ENCODE peak calls at places on chromosomes 16 and 17, in ten cellular contexts. One of them, this sample, is unnamed.

GRCh38 chr16:57373117-57373947 is 1.0 kb downstream of the CX3CL1 start:
- DNase-seq in activated CD4-positive, alpha-beta T cell treated with anti-CD3 and anti-CD28 coated beads for 24 hours: no peak
- DNase-seq in AG04449: no peak
- DNase-seq in NCI-H345: no peak
- DNase-seq in stimulated activated CD8-positive, alpha-beta memory T cell treated with anti-CD3 and anti-CD28 coated beads, Interleukin-15, amount 100 ng/mL, for 48 hours: no peak
- DNase-seq in left cardiac atrium: no peak
- DNase-seq in thoracic aorta: no peak
- DNase-seq in WTC11: no peak
- DNase-seq in progenitor cell of endocrine pancreas: no peak
- DNase-seq in activated T-helper 1 cell treated with anti-CD3 and anti-CD28 coated beads, Interleukin-12 subunit alpha, Interleukin-12 subunit beta, Interleukin-2, Interleukin-4 antibody, amounts not matched to agents 30 ng/mL and 10 ng/mL and 1 ng/mL, durations not matched to agents 14 hours and 24 hours and 36 hours: no peak
- DNase-seq in this sample: peak

GRCh38 chr17:52201764-52202571 is 43.5 kb upstream of the CA10 start:
- DNase-seq in activated CD4-positive, alpha-beta T cell treated with anti-CD3 and anti-CD28 coated beads for 24 hours: no peak
- DNase-seq in AG04449: no peak
- DNase-seq in NCI-H345: no peak
- DNase-seq in stimulated activated CD8-positive, alpha-beta memory T cell treated with anti-CD3 and anti-CD28 coated beads, Interleukin-15, amount 100 ng/mL, for 48 hours: no peak
- DNase-seq in left cardiac atrium: no peak
- DNase-seq in thoracic aorta: no peak
- DNase-seq in WTC11: no peak
- DNase-seq in progenitor cell of endocrine pancreas: no peak
- DNase-seq in activated T-helper 1 cell treated with anti-CD3 and anti-CD28 coated beads, Interleukin-12 subunit alpha, Interleukin-12 subunit beta, Interleukin-2, Interleukin-4 antibody, amounts not matched to agents 30 ng/mL and 10 ng/mL and 1 ng/mL, durations not matched to agents 14 hours and 24 hours and 36 hours: no peak
- DNase-seq in this sample: no peak

GRCh38 chr17:81261096-81261495 is 22.0 kb downstream of the NDUFAF8 start:
- DNase-seq in activated CD4-positive, alpha-beta T cell treated with anti-CD3 and anti-CD28 coated beads for 24 hours: no peak
- DNase-seq in AG04449: no peak
- DNase-seq in NCI-H345: no peak
- DNase-seq in stimulated activated CD8-positive, alpha-beta memory T cell treated with anti-CD3 and anti-CD28 coated beads, Interleukin-15, amount 100 ng/mL, for 48 hours: no peak
- DNase-seq in left cardiac atrium: no peak
- DNase-seq in thoracic aorta: no peak
- DNase-seq in WTC11: no peak
- DNase-seq in progenitor cell of endocrine pancreas: no peak
- DNase-seq in activated T-helper 1 cell treated with anti-CD3 and anti-CD28 coated beads, Interleukin-12 subunit alpha, Interleukin-12 subunit beta, Interleukin-2, Interleukin-4 antibody, amounts not matched to agents 30 ng/mL and 10 ng/mL and 1 ng/mL, durations not matched to agents 14 hours and 24 hours and 36 hours: no peak
- DNase-seq in this sample: no peak

GRCh38 chr17:75758131-75758905 is 6.7 kb downstream of the GALK1 start:
- DNase-seq in activated CD4-positive, alpha-beta T cell treated with anti-CD3 and anti-CD28 coated beads for 24 hours: no peak
- DNase-seq in AG04449: no peak
- DNase-seq in NCI-H345: no peak
- DNase-seq in stimulated activated CD8-positive, alpha-beta memory T cell treated with anti-CD3 and anti-CD28 coated beads, Interleukin-15, amount 100 ng/mL, for 48 hours: no peak
- DNase-seq in left cardiac atrium: no peak
- DNase-seq in thoracic aorta: no peak
- DNase-seq in WTC11: peak
- DNase-seq in progenitor cell of endocrine pancreas: no peak
- DNase-seq in activated T-helper 1 cell treated with anti-CD3 and anti-CD28 coated beads, Interleukin-12 subunit alpha, Interleukin-12 subunit beta, Interleukin-2, Interleukin-4 antibody, amounts not matched to agents 30 ng/mL and 10 ng/mL and 1 ng/mL, durations not matched to agents 14 hours and 24 hours and 36 hours: no peak
- DNase-seq in this sample: peak

GRCh38 chr16:88634994-88635670 is 3.2 kb upstream of the IL17C start:
- DNase-seq in activated CD4-positive, alpha-beta T cell treated with anti-CD3 and anti-CD28 coated beads for 24 hours: no peak
- DNase-seq in AG04449: no peak
- DNase-seq in NCI-H345: no peak
- DNase-seq in stimulated activated CD8-positive, alpha-beta memory T cell treated with anti-CD3 and anti-CD28 coated beads, Interleukin-15, amount 100 ng/mL, for 48 hours: no peak
- DNase-seq in left cardiac atrium: no peak
- DNase-seq in thoracic aorta: no peak
- DNase-seq in WTC11: no peak
- DNase-seq in progenitor cell of endocrine pancreas: no peak
- DNase-seq in activated T-helper 1 cell treated with anti-CD3 and anti-CD28 coated beads, Interleukin-12 subunit alpha, Interleukin-12 subunit beta, Interleukin-2, Interleukin-4 antibody, amounts not matched to agents 30 ng/mL and 10 ng/mL and 1 ng/mL, durations not matched to agents 14 hours and 24 hours and 36 hours: no peak
- DNase-seq in this sample: no peak

GRCh38 chr17:193841-194806 is 12.7 kb upstream of the DOC2B start:
- DNase-seq in activated CD4-positive, alpha-beta T cell treated with anti-CD3 and anti-CD28 coated beads for 24 hours: no peak
- DNase-seq in AG04449: no peak
- DNase-seq in NCI-H345: no peak
- DNase-seq in stimulated activated CD8-positive, alpha-beta memory T cell treated with anti-CD3 and anti-CD28 coated beads, Interleukin-15, amount 100 ng/mL, for 48 hours: no peak
- DNase-seq in left cardiac atrium: no peak
- DNase-seq in thoracic aorta: no peak
- DNase-seq in WTC11: no peak
- DNase-seq in progenitor cell of endocrine pancreas: no peak
- DNase-seq in activated T-helper 1 cell treated with anti-CD3 and anti-CD28 coated beads, Interleukin-12 subunit alpha, Interleukin-12 subunit beta, Interleukin-2, Interleukin-4 antibody, amounts not matched to agents 30 ng/mL and 10 ng/mL and 1 ng/mL, durations not matched to agents 14 hours and 24 hours and 36 hours: no peak
- DNase-seq in this sample: peak

GRCh38 chr16:31360296-31360695 is 5.3 kb downstream of the ITGAX start:
- DNase-seq in activated CD4-positive, alpha-beta T cell treated with anti-CD3 and anti-CD28 coated beads for 24 hours: no peak
- DNase-seq in AG04449: no peak
- DNase-seq in NCI-H345: no peak
- DNase-seq in stimulated activated CD8-positive, alpha-beta memory T cell treated with anti-CD3 and anti-CD28 coated beads, Interleukin-15, amount 100 ng/mL, for 48 hours: no peak
- DNase-seq in left cardiac atrium: no peak
- DNase-seq in thoracic aorta: no peak
- DNase-seq in WTC11: no peak
- DNase-seq in progenitor cell of endocrine pancreas: no peak
- DNase-seq in activated T-helper 1 cell treated with anti-CD3 and anti-CD28 coated beads, Interleukin-12 subunit alpha, Interleukin-12 subunit beta, Interleukin-2, Interleukin-4 antibody, amounts not matched to agents 30 ng/mL and 10 ng/mL and 1 ng/mL, durations not matched to agents 14 hours and 24 hours and 36 hours: no peak
- DNase-seq in this sample: peak

GRCh38 chr16:79848739-79849518 is 248.4 kb upstream of the MAF start:
- DNase-seq in activated CD4-positive, alpha-beta T cell treated with anti-CD3 and anti-CD28 coated beads for 24 hours: no peak
- DNase-seq in AG04449: no peak
- DNase-seq in NCI-H345: no peak
- DNase-seq in stimulated activated CD8-positive, alpha-beta memory T cell treated with anti-CD3 and anti-CD28 coated beads, Interleukin-15, amount 100 ng/mL, for 48 hours: no peak
- DNase-seq in left cardiac atrium: no peak
- DNase-seq in thoracic aorta: no peak
- DNase-seq in WTC11: no peak
- DNase-seq in progenitor cell of endocrine pancreas: no peak
- DNase-seq in activated T-helper 1 cell treated with anti-CD3 and anti-CD28 coated beads, Interleukin-12 subunit alpha, Interleukin-12 subunit beta, Interleukin-2, Interleukin-4 antibody, amounts not matched to agents 30 ng/mL and 10 ng/mL and 1 ng/mL, durations not matched to agents 14 hours and 24 hours and 36 hours: no peak
- DNase-seq in this sample: no peak

GRCh38 chr17:35243459-35244204 is 760 bp downstream of the SLFN5 start:
- DNase-seq in activated CD4-positive, alpha-beta T cell treated with anti-CD3 and anti-CD28 coated beads for 24 hours: peak
- DNase-seq in AG04449: peak
- DNase-seq in NCI-H345: no peak
- DNase-seq in stimulated activated CD8-positive, alpha-beta memory T cell treated with anti-CD3 and anti-CD28 coated beads, Interleukin-15, amount 100 ng/mL, for 48 hours: peak
- DNase-seq in left cardiac atrium: peak
- DNase-seq in thoracic aorta: peak
- DNase-seq in WTC11: peak
- DNase-seq in progenitor cell of endocrine pancreas: peak
- DNase-seq in activated T-helper 1 cell treated with anti-CD3 and anti-CD28 coated beads, Interleukin-12 subunit alpha, Interleukin-12 subunit beta, Interleukin-2, Interleukin-4 antibody, amounts not matched to agents 30 ng/mL and 10 ng/mL and 1 ng/mL, durations not matched to agents 14 hours and 24 hours and 36 hours: peak
- DNase-seq in this sample: peak

GRCh38 chr17:59505610-59506276 is 59.7 kb upstream of the DHX40 start:
- DNase-seq in activated CD4-positive, alpha-beta T cell treated with anti-CD3 and anti-CD28 coated beads for 24 hours: no peak
- DNase-seq in AG04449: no peak
- DNase-seq in NCI-H345: no peak
- DNase-seq in stimulated activated CD8-positive, alpha-beta memory T cell treated with anti-CD3 and anti-CD28 coated beads, Interleukin-15, amount 100 ng/mL, for 48 hours: no peak
- DNase-seq in left cardiac atrium: no peak
- DNase-seq in thoracic aorta: no peak
- DNase-seq in WTC11: no peak
- DNase-seq in progenitor cell of endocrine pancreas: no peak
- DNase-seq in activated T-helper 1 cell treated with anti-CD3 and anti-CD28 coated beads, Interleukin-12 subunit alpha, Interleukin-12 subunit beta, Interleukin-2, Interleukin-4 antibody, amounts not matched to agents 30 ng/mL and 10 ng/mL and 1 ng/mL, durations not matched to agents 14 hours and 24 hours and 36 hours: no peak
- DNase-seq in this sample: no peak

GRCh38 chr16:31141489-31142108 is 6.1 kb upstream of the PRSS8 start:
- DNase-seq in activated CD4-positive, alpha-beta T cell treated with anti-CD3 and anti-CD28 coated beads for 24 hours: no peak
- DNase-seq in AG04449: peak
- DNase-seq in NCI-H345: peak
- DNase-seq in stimulated activated CD8-positive, alpha-beta memory T cell treated with anti-CD3 and anti-CD28 coated beads, Interleukin-15, amount 100 ng/mL, for 48 hours: no peak
- DNase-seq in left cardiac atrium: no peak
- DNase-seq in thoracic aorta: no peak
- DNase-seq in WTC11: peak
- DNase-seq in progenitor cell of endocrine pancreas: no peak
- DNase-seq in activated T-helper 1 cell treated with anti-CD3 and anti-CD28 coated beads, Interleukin-12 subunit alpha, Interleukin-12 subunit beta, Interleukin-2, Interleukin-4 antibody, amounts not matched to agents 30 ng/mL and 10 ng/mL and 1 ng/mL, durations not matched to agents 14 hours and 24 hours and 36 hours: no peak
- DNase-seq in this sample: no peak

GRCh38 chr16:10979717-10980601 is 35.6 kb downstream of the CLEC16A start:
- DNase-seq in activated CD4-positive, alpha-beta T cell treated with anti-CD3 and anti-CD28 coated beads for 24 hours: no peak
- DNase-seq in AG04449: no peak
- DNase-seq in NCI-H345: no peak
- DNase-seq in stimulated activated CD8-positive, alpha-beta memory T cell treated with anti-CD3 and anti-CD28 coated beads, Interleukin-15, amount 100 ng/mL, for 48 hours: no peak
- DNase-seq in left cardiac atrium: no peak
- DNase-seq in thoracic aorta: no peak
- DNase-seq in WTC11: peak
- DNase-seq in progenitor cell of endocrine pancreas: no peak
- DNase-seq in activated T-helper 1 cell treated with anti-CD3 and anti-CD28 coated beads, Interleukin-12 subunit alpha, Interleukin-12 subunit beta, Interleukin-2, Interleukin-4 antibody, amounts not matched to agents 30 ng/mL and 10 ng/mL and 1 ng/mL, durations not matched to agents 14 hours and 24 hours and 36 hours: no peak
- DNase-seq in this sample: no peak

GRCh38 chr17:45690876-45691275 is 93.2 kb upstream of the CRHR1 start:
- DNase-seq in activated CD4-positive, alpha-beta T cell treated with anti-CD3 and anti-CD28 coated beads for 24 hours: no peak
- DNase-seq in AG04449: no peak
- DNase-seq in NCI-H345: no peak
- DNase-seq in stimulated activated CD8-positive, alpha-beta memory T cell treated with anti-CD3 and anti-CD28 coated beads, Interleukin-15, amount 100 ng/mL, for 48 hours: no peak
- DNase-seq in left cardiac atrium: no peak
- DNase-seq in thoracic aorta: no peak
- DNase-seq in WTC11: no peak
- DNase-seq in progenitor cell of endocrine pancreas: no peak
- DNase-seq in activated T-helper 1 cell treated with anti-CD3 and anti-CD28 coated beads, Interleukin-12 subunit alpha, Interleukin-12 subunit beta, Interleukin-2, Interleukin-4 antibody, amounts not matched to agents 30 ng/mL and 10 ng/mL and 1 ng/mL, durations not matched to agents 14 hours and 24 hours and 36 hours: no peak
- DNase-seq in this sample: no peak

GRCh38 chr16:47916266-47916665 is 239.5 kb downstream of the ABCC12 start:
- DNase-seq in activated CD4-positive, alpha-beta T cell treated with anti-CD3 and anti-CD28 coated beads for 24 hours: no peak
- DNase-seq in AG04449: peak
- DNase-seq in NCI-H345: no peak
- DNase-seq in stimulated activated CD8-positive, alpha-beta memory T cell treated with anti-CD3 and anti-CD28 coated beads, Interleukin-15, amount 100 ng/mL, for 48 hours: no peak
- DNase-seq in left cardiac atrium: no peak
- DNase-seq in thoracic aorta: no peak
- DNase-seq in WTC11: no peak
- DNase-seq in progenitor cell of endocrine pancreas: no peak
- DNase-seq in activated T-helper 1 cell treated with anti-CD3 and anti-CD28 coated beads, Interleukin-12 subunit alpha, Interleukin-12 subunit beta, Interleukin-2, Interleukin-4 antibody, amounts not matched to agents 30 ng/mL and 10 ng/mL and 1 ng/mL, durations not matched to agents 14 hours and 24 hours and 36 hours: no peak
- DNase-seq in this sample: no peak

GRCh38 chr17:37259030-37259735 is 116.6 kb upstream of the C17orf78 start:
- DNase-seq in activated CD4-positive, alpha-beta T cell treated with anti-CD3 and anti-CD28 coated beads for 24 hours: no peak
- DNase-seq in AG04449: no peak
- DNase-seq in NCI-H345: no peak
- DNase-seq in stimulated activated CD8-positive, alpha-beta memory T cell treated with anti-CD3 and anti-CD28 coated beads, Interleukin-15, amount 100 ng/mL, for 48 hours: no peak
- DNase-seq in left cardiac atrium: no peak
- DNase-seq in thoracic aorta: no peak
- DNase-seq in WTC11: no peak
- DNase-seq in progenitor cell of endocrine pancreas: no peak
- DNase-seq in activated T-helper 1 cell treated with anti-CD3 and anti-CD28 coated beads, Interleukin-12 subunit alpha, Interleukin-12 subunit beta, Interleukin-2, Interleukin-4 antibody, amounts not matched to agents 30 ng/mL and 10 ng/mL and 1 ng/mL, durations not matched to agents 14 hours and 24 hours and 36 hours: no peak
- DNase-seq in this sample: no peak

GRCh38 chr17:59361916-59362810 is 30.7 kb downstream of the YPEL2 start:
- DNase-seq in activated CD4-positive, alpha-beta T cell treated with anti-CD3 and anti-CD28 coated beads for 24 hours: no peak
- DNase-seq in AG04449: peak
- DNase-seq in NCI-H345: peak
- DNase-seq in stimulated activated CD8-positive, alpha-beta memory T cell treated with anti-CD3 and anti-CD28 coated beads, Interleukin-15, amount 100 ng/mL, for 48 hours: no peak
- DNase-seq in left cardiac atrium: no peak
- DNase-seq in thoracic aorta: no peak
- DNase-seq in WTC11: no peak
- DNase-seq in progenitor cell of endocrine pancreas: no peak
- DNase-seq in activated T-helper 1 cell treated with anti-CD3 and anti-CD28 coated beads, Interleukin-12 subunit alpha, Interleukin-12 subunit beta, Interleukin-2, Interleukin-4 antibody, amounts not matched to agents 30 ng/mL and 10 ng/mL and 1 ng/mL, durations not matched to agents 14 hours and 24 hours and 36 hours: peak
- DNase-seq in this sample: peak

GRCh38 chr16:70553645-70554044 is 30.0 kb downstream of the SF3B3 start:
- DNase-seq in activated CD4-positive, alpha-beta T cell treated with anti-CD3 and anti-CD28 coated beads for 24 hours: no peak
- DNase-seq in AG04449: peak
- DNase-seq in NCI-H345: no peak
- DNase-seq in stimulated activated CD8-positive, alpha-beta memory T cell treated with anti-CD3 and anti-CD28 coated beads, Interleukin-15, amount 100 ng/mL, for 48 hours: no peak
- DNase-seq in left cardiac atrium: no peak
- DNase-seq in thoracic aorta: no peak
- DNase-seq in WTC11: no peak
- DNase-seq in progenitor cell of endocrine pancreas: no peak
- DNase-seq in activated T-helper 1 cell treated with anti-CD3 and anti-CD28 coated beads, Interleukin-12 subunit alpha, Interleukin-12 subunit beta, Interleukin-2, Interleukin-4 antibody, amounts not matched to agents 30 ng/mL and 10 ng/mL and 1 ng/mL, durations not matched to agents 14 hours and 24 hours and 36 hours: no peak
- DNase-seq in this sample: no peak

GRCh38 chr17:49249292-49249794 is 18.8 kb upstream of the PHOSPHO1 start:
- DNase-seq in activated CD4-positive, alpha-beta T cell treated with anti-CD3 and anti-CD28 coated beads for 24 hours: no peak
- DNase-seq in AG04449: no peak
- DNase-seq in NCI-H345: peak
- DNase-seq in stimulated activated CD8-positive, alpha-beta memory T cell treated with anti-CD3 and anti-CD28 coated beads, Interleukin-15, amount 100 ng/mL, for 48 hours: no peak
- DNase-seq in left cardiac atrium: peak
- DNase-seq in thoracic aorta: no peak
- DNase-seq in WTC11: no peak
- DNase-seq in progenitor cell of endocrine pancreas: no peak
- DNase-seq in activated T-helper 1 cell treated with anti-CD3 and anti-CD28 coated beads, Interleukin-12 subunit alpha, Interleukin-12 subunit beta, Interleukin-2, Interleukin-4 antibody, amounts not matched to agents 30 ng/mL and 10 ng/mL and 1 ng/mL, durations not matched to agents 14 hours and 24 hours and 36 hours: no peak
- DNase-seq in this sample: peak

GRCh38 chr16:11354733-11355574 is 9.7 kb downstream of the RMI2 start:
- DNase-seq in activated CD4-positive, alpha-beta T cell treated with anti-CD3 and anti-CD28 coated beads for 24 hours: peak
- DNase-seq in AG04449: no peak
- DNase-seq in NCI-H345: no peak
- DNase-seq in stimulated activated CD8-positive, alpha-beta memory T cell treated with anti-CD3 and anti-CD28 coated beads, Interleukin-15, amount 100 ng/mL, for 48 hours: peak
- DNase-seq in left cardiac atrium: no peak
- DNase-seq in thoracic aorta: no peak
- DNase-seq in WTC11: no peak
- DNase-seq in progenitor cell of endocrine pancreas: no peak
- DNase-seq in activated T-helper 1 cell treated with anti-CD3 and anti-CD28 coated beads, Interleukin-12 subunit alpha, Interleukin-12 subunit beta, Interleukin-2, Interleukin-4 antibody, amounts not matched to agents 30 ng/mL and 10 ng/mL and 1 ng/mL, durations not matched to agents 14 hours and 24 hours and 36 hours: peak
- DNase-seq in this sample: no peak

GRCh38 chr17:41992576-41992975 is 24.7 kb downstream of the DNAJC7 start:
- DNase-seq in activated CD4-positive, alpha-beta T cell treated with anti-CD3 and anti-CD28 coated beads for 24 hours: no peak
- DNase-seq in AG04449: no peak
- DNase-seq in NCI-H345: no peak
- DNase-seq in stimulated activated CD8-positive, alpha-beta memory T cell treated with anti-CD3 and anti-CD28 coated beads, Interleukin-15, amount 100 ng/mL, for 48 hours: no peak
- DNase-seq in left cardiac atrium: no peak
- DNase-seq in thoracic aorta: no peak
- DNase-seq in WTC11: no peak
- DNase-seq in progenitor cell of endocrine pancreas: no peak
- DNase-seq in activated T-helper 1 cell treated with anti-CD3 and anti-CD28 coated beads, Interleukin-12 subunit alpha, Interleukin-12 subunit beta, Interleukin-2, Interleukin-4 antibody, amounts not matched to agents 30 ng/mL and 10 ng/mL and 1 ng/mL, durations not matched to agents 14 hours and 24 hours and 36 hours: no peak
- DNase-seq in this sample: no peak